ENCODE peak calls at places on chromosomes 7 and 10, in eight cellular contexts. One of them, this sample, is unnamed.

GRCh38 chr10:44046605-44047004 is 338.3 kb downstream of the CXCL12 start:
- DNase-seq in fibroblast of mammary gland: peak; percentile 21
- DNase-seq in GM12865: no peak
- DNase-seq in ovary: no peak
- DNase-seq in B cell: no peak
- DNase-seq in mucosa of descending colon: no peak
- DNase-seq in adrenal gland: no peak
- DNase-seq in fibroblast of pulmonary artery: no peak
- DNase-seq in this sample: no peak

GRCh38 chr10:48927198-48927597 is 12.4 kb downstream of the LRRC18 start:
- DNase-seq in adrenal gland: no peak
- DNase-seq in GM12865: no peak
- DNase-seq in ovary: no peak
- DNase-seq in B cell: no peak
- DNase-seq in fibroblast of pulmonary artery: no peak
- DNase-seq in mucosa of descending colon: no peak
- DNase-seq in fibroblast of mammary gland: no peak
- DNase-seq in this sample: no peak

GRCh38 chr10:85612378-85612775 is 754.2 kb downstream of the GRID1 start:
- DNase-seq in GM12865: peak; percentile 58
- DNase-seq in fibroblast of mammary gland: no peak
- DNase-seq in B cell: no peak
- DNase-seq in fibroblast of pulmonary artery: no peak
- DNase-seq in adrenal gland: no peak
- DNase-seq in mucosa of descending colon: no peak
- DNase-seq in ovary: no peak
- DNase-seq in this sample: no peak

GRCh38 chr7:79452032-79452494 is 1.4 kb downstream of the MAGI2 start:
- DNase-seq in fibroblast of pulmonary artery: peak; percentile 93
- DNase-seq in GM12865: no peak
- DNase-seq in mucosa of descending colon: peak; percentile 78
- DNase-seq in B cell: no peak
- DNase-seq in fibroblast of mammary gland: peak; percentile 84
- DNase-seq in ovary: peak; percentile 92
- DNase-seq in adrenal gland: peak; percentile 90
- DNase-seq in this sample: no peak

GRCh38 chr10:32793033-32793432 is 165.0 kb downstream of the ITGB1 start:
- DNase-seq in fibroblast of pulmonary artery: peak; percentile 10
- DNase-seq in GM12865: no peak
- DNase-seq in fibroblast of mammary gland: no peak
- DNase-seq in B cell: no peak
- DNase-seq in ovary: no peak
- DNase-seq in mucosa of descending colon: no peak
- DNase-seq in adrenal gland: no peak
- DNase-seq in this sample: no peak

GRCh38 chr7:107660381-107661080 is at the start of gene SLC26A4:
- DNase-seq in fibroblast of mammary gland: no peak
- DNase-seq in GM12865: peak; percentile 47
- DNase-seq in B cell: no peak
- DNase-seq in adrenal gland: no peak
- DNase-seq in ovary: no peak
- DNase-seq in fibroblast of pulmonary artery: no peak
- DNase-seq in mucosa of descending colon: no peak
- DNase-seq in this sample: peak; percentile 50

GRCh38 chr7:101165075-101165957 is at the start of gene VGF:
- DNase-seq in adrenal gland: peak; percentile 96
- DNase-seq in fibroblast of pulmonary artery: peak; percentile 90
- DNase-seq in fibroblast of mammary gland: peak; percentile 88
- DNase-seq in GM12865: peak; percentile 96
- DNase-seq in B cell: peak; percentile 91
- DNase-seq in ovary: peak; percentile 93
- DNase-seq in mucosa of descending colon: peak; percentile 95
- DNase-seq in this sample: peak; percentile 98

GRCh38 chr10:113285291-113285690 is 267.6 kb upstream of the HABP2 start:
- DNase-seq in adrenal gland: peak; percentile 23
- DNase-seq in fibroblast of pulmonary artery: no peak
- DNase-seq in mucosa of descending colon: no peak
- DNase-seq in fibroblast of mammary gland: no peak
- DNase-seq in ovary: no peak
- DNase-seq in GM12865: no peak
- DNase-seq in B cell: no peak
- DNase-seq in this sample: no peak

GRCh38 chr10:360653-361052 is 225.4 kb downstream of the ZMYND11 start:
- DNase-seq in adrenal gland: no peak
- DNase-seq in ovary: no peak
- DNase-seq in fibroblast of mammary gland: no peak
- DNase-seq in GM12865: no peak
- DNase-seq in B cell: no peak
- DNase-seq in fibroblast of pulmonary artery: no peak
- DNase-seq in mucosa of descending colon: no peak
- DNase-seq in this sample: no peak

GRCh38 chr7:67620216-67620933 is 623.7 kb downstream of the TYW1 start:
- DNase-seq in ovary: no peak
- DNase-seq in adrenal gland: no peak
- DNase-seq in fibroblast of mammary gland: no peak
- DNase-seq in B cell: no peak
- DNase-seq in fibroblast of pulmonary artery: no peak
- DNase-seq in GM12865: no peak
- DNase-seq in mucosa of descending colon: no peak
- DNase-seq in this sample: no peak

GRCh38 chr7:67616517-67616916 is 619.9 kb downstream of the TYW1 start:
- DNase-seq in fibroblast of pulmonary artery: no peak
- DNase-seq in mucosa of descending colon: no peak
- DNase-seq in GM12865: no peak
- DNase-seq in ovary: no peak
- DNase-seq in fibroblast of mammary gland: no peak
- DNase-seq in adrenal gland: no peak
- DNase-seq in B cell: no peak
- DNase-seq in this sample: no peak

GRCh38 chr7:67621704-67622103 is 625.1 kb downstream of the TYW1 start:
- DNase-seq in GM12865: no peak
- DNase-seq in ovary: no peak
- DNase-seq in fibroblast of pulmonary artery: no peak
- DNase-seq in B cell: no peak
- DNase-seq in mucosa of descending colon: no peak
- DNase-seq in adrenal gland: no peak
- DNase-seq in fibroblast of mammary gland: no peak
- DNase-seq in this sample: no peak

GRCh38 chr7:67614843-67615242 is 618.2 kb downstream of the TYW1 start:
- DNase-seq in adrenal gland: no peak
- DNase-seq in B cell: no peak
- DNase-seq in GM12865: no peak
- DNase-seq in mucosa of descending colon: no peak
- DNase-seq in fibroblast of mammary gland: no peak
- DNase-seq in ovary: no peak
- DNase-seq in fibroblast of pulmonary artery: no peak
- DNase-seq in this sample: no peak

DNA sequence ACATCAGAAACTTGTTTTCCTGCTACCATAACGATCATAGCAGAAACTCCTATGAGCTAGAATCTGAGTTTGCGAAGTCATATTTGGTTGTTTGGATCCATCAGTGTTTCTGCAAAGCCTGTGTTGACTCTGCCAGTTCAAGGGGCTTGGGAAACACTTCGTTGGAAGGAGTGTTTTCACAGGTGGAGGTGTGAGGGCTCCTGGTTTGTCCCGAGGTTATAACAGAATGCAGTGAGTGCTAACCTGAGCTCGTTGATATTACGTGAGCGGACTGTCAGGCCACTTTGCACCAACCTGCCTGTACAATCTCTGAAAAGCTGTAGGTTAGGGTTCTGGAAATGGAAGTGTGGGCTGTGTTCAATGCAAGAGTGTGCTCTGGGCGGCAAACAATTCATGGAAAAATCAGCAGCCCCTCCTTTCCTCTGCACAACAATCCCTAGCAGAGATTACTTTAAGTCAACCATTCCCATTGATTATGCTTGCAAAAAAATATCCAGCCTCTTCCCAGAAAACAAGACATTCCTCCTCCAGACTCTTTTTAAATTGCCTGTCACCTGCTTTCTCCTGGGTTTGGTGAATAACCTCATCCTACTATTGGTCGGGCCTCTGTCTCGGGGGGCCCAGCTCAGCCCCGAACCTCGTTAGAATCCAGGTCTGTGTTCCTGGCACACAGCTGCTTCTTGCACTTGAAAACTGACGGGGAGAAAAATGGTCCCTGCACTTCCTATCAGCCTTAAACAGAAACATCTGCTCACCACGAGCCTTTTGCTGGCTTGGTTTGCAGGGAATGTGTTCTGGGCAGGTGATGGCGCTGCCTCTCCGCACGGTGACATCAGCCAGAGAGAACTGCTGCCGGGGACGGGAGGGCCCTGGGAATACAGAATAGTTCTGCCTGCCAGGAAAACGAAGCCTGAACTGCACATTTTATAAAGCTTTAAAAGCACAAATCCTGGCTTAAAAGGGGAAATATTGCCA is 622.2 kb downstream of the TYW1 start:
- DNase-seq in fibroblast of mammary gland: peak; percentile 4
- DNase-seq in ovary: peak; percentile 46
- DNase-seq in B cell: no peak
- DNase-seq in fibroblast of pulmonary artery: no peak
- DNase-seq in GM12865: no peak
- DNase-seq in adrenal gland: no peak
- DNase-seq in mucosa of descending colon: no peak
- DNase-seq in this sample: no peak
- TF ChIP-seq CTCF in fibroblast of mammary gland: no peak
- TF ChIP-seq CTCF in ovary: no peak
- TF ChIP-seq CTCF in B cell: no peak
- TF ChIP-seq CTCF in fibroblast of pulmonary artery: no peak
- TF ChIP-seq CTCF in GM12865: no peak
- TF ChIP-seq CTCF in adrenal gland: no peak
- TF ChIP-seq CTCF in mucosa of descending colon: no peak
- TF ChIP-seq CTCF in this sample: no peak

GRCh38 chr7:43458746-43459337 is 124.1 kb upstream of the STK17A start:
- DNase-seq in adrenal gland: no peak
- DNase-seq in GM12865: no peak
- DNase-seq in ovary: no peak
- DNase-seq in fibroblast of pulmonary artery: no peak
- DNase-seq in fibroblast of mammary gland: no peak
- DNase-seq in B cell: no peak
- DNase-seq in mucosa of descending colon: no peak
- DNase-seq in this sample: no peak

GRCh38 chr7:43454936-43455518 is 127.9 kb upstream of the STK17A start:
- DNase-seq in fibroblast of mammary gland: peak; percentile 66
- DNase-seq in adrenal gland: no peak
- DNase-seq in ovary: no peak
- DNase-seq in mucosa of descending colon: no peak
- DNase-seq in B cell: no peak
- DNase-seq in GM12865: peak; percentile 44
- DNase-seq in fibroblast of pulmonary artery: peak; percentile 61
- DNase-seq in this sample: peak; percentile 74

GRCh38 chr7:43460733-43461348 is 122.1 kb upstream of the STK17A start:
- DNase-seq in adrenal gland: no peak
- DNase-seq in fibroblast of pulmonary artery: no peak
- DNase-seq in B cell: no peak
- DNase-seq in ovary: no peak
- DNase-seq in mucosa of descending colon: no peak
- DNase-seq in GM12865: peak; percentile 21
- DNase-seq in fibroblast of mammary gland: no peak
- DNase-seq in this sample: no peak

GRCh38 chr7:43458330-43458729 is 124.6 kb upstream of the STK17A start:
- DNase-seq in fibroblast of mammary gland: no peak
- DNase-seq in fibroblast of pulmonary artery: no peak
- DNase-seq in mucosa of descending colon: no peak
- DNase-seq in GM12865: no peak
- DNase-seq in adrenal gland: no peak
- DNase-seq in B cell: no peak
- DNase-seq in ovary: no peak
- DNase-seq in this sample: no peak

GRCh38 chr7:43456200-43456599 is 126.7 kb upstream of the STK17A start:
- DNase-seq in mucosa of descending colon: no peak
- DNase-seq in ovary: no peak
- DNase-seq in B cell: no peak
- DNase-seq in fibroblast of mammary gland: no peak
- DNase-seq in adrenal gland: no peak
- DNase-seq in GM12865: no peak
- DNase-seq in fibroblast of pulmonary artery: no peak
- DNase-seq in this sample: peak; percentile 37
- TF ChIP-seq CTCF in mucosa of descending colon: no peak
- TF ChIP-seq CTCF in ovary: no peak
- TF ChIP-seq CTCF in B cell: no peak
- TF ChIP-seq CTCF in fibroblast of mammary gland: no peak
- TF ChIP-seq CTCF in adrenal gland: no peak
- TF ChIP-seq CTCF in GM12865: no peak
- TF ChIP-seq CTCF in fibroblast of pulmonary artery: no peak
- TF ChIP-seq CTCF in this sample: peak; percentile 2

DNA sequence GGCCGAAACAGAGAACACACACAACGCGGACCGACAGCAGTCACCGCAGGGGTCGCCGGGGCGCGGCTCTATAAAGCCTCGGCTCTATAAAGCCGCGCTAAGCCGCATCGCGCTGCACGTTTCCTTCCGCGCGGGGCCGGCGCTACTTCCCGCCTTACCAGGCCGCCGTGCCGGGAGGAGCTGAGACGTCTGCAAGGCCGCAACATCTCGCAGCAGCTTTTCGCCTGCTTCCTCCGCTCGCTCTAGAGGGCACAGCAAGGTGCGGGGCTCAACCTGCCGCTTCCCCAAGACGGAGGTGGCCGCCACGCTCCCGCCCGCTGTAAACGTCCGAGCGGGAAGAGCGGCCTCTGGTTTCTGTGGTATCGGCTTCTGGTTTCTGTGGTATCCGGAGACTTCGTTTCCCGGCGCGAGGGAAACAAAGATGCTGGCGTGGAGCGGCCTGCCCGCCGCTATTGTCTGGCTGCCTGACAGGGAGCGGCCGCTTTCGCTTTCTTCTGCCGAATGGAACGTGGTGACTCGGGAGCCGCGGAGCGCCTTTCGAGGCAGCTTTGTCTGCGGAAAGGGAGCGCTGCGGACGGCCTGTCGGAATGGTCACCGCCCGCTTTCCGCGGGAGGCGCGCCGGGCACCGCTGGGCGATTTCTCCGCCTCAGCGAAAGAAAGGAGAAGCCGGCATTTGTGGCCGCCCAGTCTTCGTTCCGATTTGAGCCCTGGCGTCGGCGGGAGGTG is 91.8 kb downstream of the SPAG6 start:
- DNase-seq in fibroblast of mammary gland: peak; percentile 89
- DNase-seq in adrenal gland: peak; percentile 85
- DNase-seq in mucosa of descending colon: peak; percentile 94
- DNase-seq in ovary: peak; percentile 95
- DNase-seq in GM12865: peak; percentile 97
- DNase-seq in fibroblast of pulmonary artery: peak; percentile 93
- DNase-seq in B cell: peak; percentile 95
- DNase-seq in this sample: peak; percentile 77
- TF ChIP-seq CTCF in fibroblast of mammary gland: no peak
- TF ChIP-seq CTCF in adrenal gland: no peak
- TF ChIP-seq CTCF in mucosa of descending colon: no peak
- TF ChIP-seq CTCF in ovary: no peak
- TF ChIP-seq CTCF in GM12865: no peak
- TF ChIP-seq CTCF in fibroblast of pulmonary artery: no peak
- TF ChIP-seq CTCF in B cell: no peak
- TF ChIP-seq CTCF in this sample: no peak

DNA sequence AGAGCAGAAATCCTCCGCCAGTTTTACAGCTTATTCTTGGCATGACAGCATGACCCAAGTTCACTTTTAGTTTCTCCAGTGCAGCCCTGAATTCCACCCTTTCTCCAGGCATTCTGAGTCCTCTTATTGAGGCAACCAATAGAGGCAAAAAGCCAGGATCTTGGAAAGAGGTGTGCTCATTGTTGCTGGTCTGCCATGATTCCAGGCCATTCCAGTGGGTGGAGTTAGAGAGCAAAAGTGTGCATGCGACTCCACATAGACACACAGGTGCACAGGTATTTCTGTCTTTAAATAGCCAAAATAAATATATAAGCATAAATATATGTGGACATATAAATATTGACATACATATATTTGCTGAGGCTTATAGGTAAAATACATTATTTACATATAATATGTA is 224.7 kb upstream of the ADARB2 start:
- DNase-seq in mucosa of descending colon: no peak
- DNase-seq in fibroblast of mammary gland: no peak
- DNase-seq in ovary: no peak
- DNase-seq in adrenal gland: no peak
- DNase-seq in GM12865: no peak
- DNase-seq in B cell: no peak
- DNase-seq in fibroblast of pulmonary artery: no peak
- DNase-seq in this sample: no peak
- TF ChIP-seq CTCF in mucosa of descending colon: no peak
- TF ChIP-seq CTCF in fibroblast of mammary gland: no peak
- TF ChIP-seq CTCF in ovary: no peak
- TF ChIP-seq CTCF in adrenal gland: no peak
- TF ChIP-seq CTCF in GM12865: no peak
- TF ChIP-seq CTCF in B cell: no peak
- TF ChIP-seq CTCF in fibroblast of pulmonary artery: no peak
- TF ChIP-seq CTCF in this sample: no peak